ENCODE peak calls at places on chromosomes 13 and 19, in six cellular contexts. H is dorsolateral prefrontal cortex; Z is neural progenitor cell; A is HEK293T; P is T-helper 1 cell; D is activated CD4-positive, alpha-beta T cell treated with anti-CD3 and anti-CD28 coated beads, Interleukin-2, amount 10 ng/mL, durations not matched to agents 7 days and 5 days. I is an unnamed sample.

GRCh38 chr19:2464389-2464788 is 7.6 kb upstream of the LMNB2 start:
- DNase-seq in P (no peak), D (no peak), A (no peak), H (no peak), Z (no peak), I (no peak)

GRCh38 chr19:52542984-52543664 is 15.7 kb downstream of the ZNF808 start:
- DNase-seq in D (peak), Z (no peak), P (no peak), H (no peak), A (no peak), I (no peak)

GRCh38 chr13:114004416-114005205 is 30.7 kb upstream of the C13orf46 start:
- DNase-seq in P (no peak), H (no peak), A (no peak), Z (no peak), D (no peak), I (peak)

GRCh38 chr13:114259374-114259773 is 22.0 kb upstream of the UPF3A start:
- DNase-seq in D (no peak), A (no peak), H (no peak), P (no peak), Z (no peak), I (no peak)

GRCh38 chr13:112172641-112173171 is 105.8 kb downstream of the SOX1 start:
- DNase-seq in A (no peak), Z (peak), P (no peak), D (no peak), H (peak), I (no peak)

GRCh38 chr13:113623491-113624234 is 34.3 kb downstream of the ATP4B start:
- DNase-seq in D (no peak), A (no peak), P (no peak), Z (no peak), H (no peak), I (no peak)

GRCh38 chr19:31258211-31259052 is 90.8 kb downstream of the TSHZ3 start:
- DNase-seq in H (no peak), A (no peak), D (no peak), P (no peak), Z (no peak), I (no peak)

GRCh38 chr19:36213793-36214387 is 575 bp downstream of the ZNF565 start:
- DNase-seq in D (no peak), H (no peak), A (peak), P (no peak), Z (no peak), I (peak)

GRCh38 chr19:28176193-28176592 is 1036.8 kb downstream of the UQCRFS1 start:
- DNase-seq in Z (peak), P (no peak), A (no peak), H (no peak), D (no peak), I (no peak)

GRCh38 chr13:59144700-59145099 is 1019.0 kb downstream of the DIAPH3 start:
- DNase-seq in A (no peak), Z (no peak), H (no peak), P (no peak), D (no peak), I (no peak)

GRCh38 chr13:97505022-97505421 is 71.1 kb downstream of the RAP2A start:
- DNase-seq in A (no peak), Z (no peak), D (no peak), H (no peak), P (no peak), I (no peak)

GRCh38 chr13:82294226-82294625 is 1588.0 kb downstream of the SLITRK1 start:
- DNase-seq in H (no peak), A (no peak), P (no peak), Z (no peak), D (no peak), I (no peak)

GRCh38 chr13:98741741-98742435 is 10.6 kb downstream of the SLC15A1 start:
- DNase-seq in D (no peak), H (no peak), P (no peak), Z (no peak), A (no peak), I (no peak)

GRCh38 chr19:39196320-39196719 is 444 bp upstream of the NCCRP1 start:
- DNase-seq in P (no peak), A (no peak), Z (peak), H (no peak), D (no peak), I (no peak)

GRCh38 chr13:36758345-36758744 is 60.7 kb upstream of the RFXAP start:
- DNase-seq in A (no peak), Z (no peak), H (no peak), D (no peak), P (no peak), I (no peak)

GRCh38 chr13:102838273-102838672 is 7.6 kb upstream of the ERCC5 start:
- DNase-seq in Z (no peak), A (no peak), P (no peak), H (no peak), D (no peak), I (no peak)

GRCh38 chr19:18230941-18231734 is 4.9 kb upstream of the PDE4C start:
- DNase-seq in P (no peak), D (no peak), Z (no peak), A (no peak), H (no peak), I (no peak)

GRCh38 chr13:65504213-65504612 is 1725.9 kb downstream of the PCDH9 start:
- DNase-seq in A (no peak), H (no peak), P (no peak), D (no peak), Z (no peak), I (no peak)

GRCh38 chr19:50794074-50794777 is 4.0 kb downstream of the ACP4 start:
- DNase-seq in P (no peak), H (no peak), A (no peak), Z (no peak), D (no peak), I (no peak)

GRCh38 chr13:27487776-27488175 is 37.4 kb upstream of the MTIF3 start:
- DNase-seq in D (no peak), P (no peak), A (no peak), H (no peak), Z (no peak), I (no peak)

I was measured in omental fat pad.